ENCODE peak calls at places on chromosome 7, in six cellular contexts. One of them, this sample, is unnamed.

GRCh38 chr7:41466760-41467384 is 236.0 kb downstream of the INHBA start:
- DNase-seq in naive thymus-derived CD4-positive, alpha-beta T cell: no peak
- DNase-seq in kidney tubule cell: peak
- DNase-seq in NCI-H1105 treated with DMSO at 0.1 percent for 48 hours: no peak
- DNase-seq in Panc1: no peak
- DNase-seq in endothelial cell: no peak
- DNase-seq in this sample: no peak

GRCh38 chr7:151031011-151031410 is 2.8 kb downstream of the ABCB8 start:
- DNase-seq in naive thymus-derived CD4-positive, alpha-beta T cell: no peak
- DNase-seq in kidney tubule cell: no peak
- DNase-seq in NCI-H1105 treated with DMSO at 0.1 percent for 48 hours: no peak
- DNase-seq in Panc1: no peak
- DNase-seq in endothelial cell: no peak
- DNase-seq in this sample: no peak

GRCh38 chr7:50303082-50303893 is 1.2 kb upstream of the IKZF1 start:
- DNase-seq in naive thymus-derived CD4-positive, alpha-beta T cell: peak
- DNase-seq in kidney tubule cell: no peak
- DNase-seq in NCI-H1105 treated with DMSO at 0.1 percent for 48 hours: no peak
- DNase-seq in Panc1: no peak
- DNase-seq in endothelial cell: no peak
- DNase-seq in this sample: no peak

GRCh38 chr7:75945297-75946168 is 30.6 kb downstream of the POR start:
- DNase-seq in naive thymus-derived CD4-positive, alpha-beta T cell: no peak
- DNase-seq in kidney tubule cell: peak
- DNase-seq in NCI-H1105 treated with DMSO at 0.1 percent for 48 hours: no peak
- DNase-seq in Panc1: no peak
- DNase-seq in endothelial cell: no peak
- DNase-seq in this sample: no peak

GRCh38 chr7:25187932-25188331 is 40.4 kb downstream of the NPVF start:
- DNase-seq in naive thymus-derived CD4-positive, alpha-beta T cell: no peak
- DNase-seq in kidney tubule cell: no peak
- DNase-seq in NCI-H1105 treated with DMSO at 0.1 percent for 48 hours: no peak
- DNase-seq in Panc1: no peak
- DNase-seq in endothelial cell: no peak
- DNase-seq in this sample: no peak

GRCh38 chr7:27586825-27587224 is 75.9 kb downstream of the HIBADH start:
- DNase-seq in naive thymus-derived CD4-positive, alpha-beta T cell: no peak
- DNase-seq in kidney tubule cell: no peak
- DNase-seq in NCI-H1105 treated with DMSO at 0.1 percent for 48 hours: peak
- DNase-seq in Panc1: no peak
- DNase-seq in endothelial cell: no peak
- DNase-seq in this sample: no peak

GRCh38 chr7:2594599-2594998 is 35.8 kb downstream of the IQCE start:
- DNase-seq in naive thymus-derived CD4-positive, alpha-beta T cell: no peak
- DNase-seq in kidney tubule cell: no peak
- DNase-seq in NCI-H1105 treated with DMSO at 0.1 percent for 48 hours: no peak
- DNase-seq in Panc1: no peak
- DNase-seq in endothelial cell: no peak
- DNase-seq in this sample: no peak

GRCh38 chr7:112112822-112113255 is 93.4 kb downstream of the DOCK4 start:
- DNase-seq in naive thymus-derived CD4-positive, alpha-beta T cell: no peak
- DNase-seq in kidney tubule cell: no peak
- DNase-seq in NCI-H1105 treated with DMSO at 0.1 percent for 48 hours: no peak
- DNase-seq in Panc1: no peak
- DNase-seq in endothelial cell: no peak
- DNase-seq in this sample: no peak

GRCh38 chr7:155192961-155193640 is 104.6 kb upstream of the INSIG1 start:
- DNase-seq in naive thymus-derived CD4-positive, alpha-beta T cell: no peak
- DNase-seq in kidney tubule cell: no peak
- DNase-seq in NCI-H1105 treated with DMSO at 0.1 percent for 48 hours: no peak
- DNase-seq in Panc1: no peak
- DNase-seq in endothelial cell: no peak
- DNase-seq in this sample: no peak

GRCh38 chr7:101804087-101804631 is 13.3 kb upstream of the CUX1 start:
- DNase-seq in naive thymus-derived CD4-positive, alpha-beta T cell: peak
- DNase-seq in kidney tubule cell: no peak
- DNase-seq in NCI-H1105 treated with DMSO at 0.1 percent for 48 hours: no peak
- DNase-seq in Panc1: no peak
- DNase-seq in endothelial cell: no peak
- DNase-seq in this sample: no peak

GRCh38 chr7:41084381-41084780 is 618.5 kb downstream of the INHBA start:
- DNase-seq in naive thymus-derived CD4-positive, alpha-beta T cell: no peak
- DNase-seq in kidney tubule cell: no peak
- DNase-seq in NCI-H1105 treated with DMSO at 0.1 percent for 48 hours: no peak
- DNase-seq in Panc1: no peak
- DNase-seq in endothelial cell: no peak
- DNase-seq in this sample: no peak

GRCh38 chr7:142585425-142585824 is 163.8 kb upstream of the PRSS1 start:
- DNase-seq in naive thymus-derived CD4-positive, alpha-beta T cell: no peak
- DNase-seq in kidney tubule cell: no peak
- DNase-seq in NCI-H1105 treated with DMSO at 0.1 percent for 48 hours: no peak
- DNase-seq in Panc1: no peak
- DNase-seq in endothelial cell: no peak
- DNase-seq in this sample: no peak

GRCh38 chr7:70051726-70052125 is 453.5 kb downstream of the AUTS2 start:
- DNase-seq in naive thymus-derived CD4-positive, alpha-beta T cell: no peak
- DNase-seq in kidney tubule cell: no peak
- DNase-seq in NCI-H1105 treated with DMSO at 0.1 percent for 48 hours: no peak
- DNase-seq in Panc1: no peak
- DNase-seq in endothelial cell: no peak
- DNase-seq in this sample: no peak

GRCh38 chr7:22860337-22860736 is 37.7 kb upstream of the TOMM7 start:
- DNase-seq in naive thymus-derived CD4-positive, alpha-beta T cell: no peak
- DNase-seq in kidney tubule cell: no peak
- DNase-seq in NCI-H1105 treated with DMSO at 0.1 percent for 48 hours: no peak
- DNase-seq in Panc1: no peak
- DNase-seq in endothelial cell: no peak
- DNase-seq in this sample: no peak

GRCh38 chr7:21767300-21767900 is 178.3 kb downstream of the CDCA7L start:
- DNase-seq in naive thymus-derived CD4-positive, alpha-beta T cell: no peak
- DNase-seq in kidney tubule cell: peak
- DNase-seq in NCI-H1105 treated with DMSO at 0.1 percent for 48 hours: peak
- DNase-seq in Panc1: peak
- DNase-seq in endothelial cell: peak
- DNase-seq in this sample: no peak

GRCh38 chr7:128961030-128961659 is 23.4 kb downstream of the IRF5 start:
- DNase-seq in naive thymus-derived CD4-positive, alpha-beta T cell: no peak
- DNase-seq in kidney tubule cell: peak
- DNase-seq in NCI-H1105 treated with DMSO at 0.1 percent for 48 hours: no peak
- DNase-seq in Panc1: no peak
- DNase-seq in endothelial cell: no peak
- DNase-seq in this sample: no peak

GRCh38 chr7:87510430-87510875 is 35.0 kb upstream of the ABCB4 start:
- DNase-seq in naive thymus-derived CD4-positive, alpha-beta T cell: no peak
- DNase-seq in kidney tubule cell: no peak
- DNase-seq in NCI-H1105 treated with DMSO at 0.1 percent for 48 hours: peak
- DNase-seq in Panc1: no peak
- DNase-seq in endothelial cell: no peak
- DNase-seq in this sample: no peak

GRCh38 chr7:77482015-77482414 is 55.1 kb upstream of the PTPN12 start:
- DNase-seq in naive thymus-derived CD4-positive, alpha-beta T cell: no peak
- DNase-seq in kidney tubule cell: peak
- DNase-seq in NCI-H1105 treated with DMSO at 0.1 percent for 48 hours: no peak
- DNase-seq in Panc1: no peak
- DNase-seq in endothelial cell: no peak
- DNase-seq in this sample: no peak

GRCh38 chr7:96303686-96304443 is 18.0 kb downstream of the SLC25A13 start:
- DNase-seq in naive thymus-derived CD4-positive, alpha-beta T cell: no peak
- DNase-seq in kidney tubule cell: peak
- DNase-seq in NCI-H1105 treated with DMSO at 0.1 percent for 48 hours: peak
- DNase-seq in Panc1: no peak
- DNase-seq in endothelial cell: no peak
- DNase-seq in this sample: no peak

This sample was measured in ovary.